ENCODE peak calls at places on chromosome X, in six cellular contexts. X is adipocyte; S is A549; T is mesenchymal stem cell; A is mucosa of descending colon; O is central memory CD4-positive, alpha-beta T cell. J is an unnamed sample.

GRCh38 chrX:69034451-69034850 is 130.8 kb downstream of the PJA1 start:
- DNase-seq in X (no peak), T (no peak), A (no peak), O (no peak), S (no peak), J (no peak)

GRCh38 chrX:50853399-50853798 is 39.4 kb upstream of the SHROOM4 start:
- DNase-seq in S (no peak), T (no peak), A (no peak), O (no peak), X (no peak), J (no peak)

GRCh38 chrX:70174754-70175153 is 2.5 kb upstream of the DGAT2L6 start:
- DNase-seq in A (no peak), X (no peak), O (no peak), T (no peak), S (no peak), J (no peak)

GRCh38 chrX:110454336-110454735 is 95.7 kb downstream of the RTL9 start:
- DNase-seq in A (no peak), O (no peak), T (no peak), S (no peak), X (no peak), J (no peak)

GRCh38 chrX:51860679-51861078 is 32.7 kb upstream of the MAGED1 start:
- DNase-seq in X (peak), A (no peak), T (peak), O (no peak), S (no peak), J (peak)

GRCh38 chrX:20059467-20060128 is 57.1 kb downstream of the MAP7D2 start:
- DNase-seq in T (no peak), A (no peak), S (no peak), O (no peak), X (no peak), J (no peak)

GRCh38 chrX:154350429-154351182 is 23.8 kb downstream of the FLNA start:
- DNase-seq in T (no peak), A (no peak), O (no peak), X (no peak), S (no peak), J (no peak)

GRCh38 chrX:40267334-40268118 is 169.8 kb upstream of the BCOR start:
- DNase-seq in A (no peak), O (no peak), X (peak), S (no peak), T (peak), J (peak)

GRCh38 chrX:100995469-100995868 is 26.0 kb downstream of the ARL13A start:
- DNase-seq in A (no peak), O (no peak), T (peak), S (no peak), X (peak), J (no peak)

GRCh38 chrX:12425496-12425895 is 287.2 kb downstream of the FRMPD4 start:
- DNase-seq in X (peak), S (no peak), T (no peak), O (no peak), A (no peak), J (no peak)

GRCh38 chrX:153999359-154000037 is 20.2 kb downstream of the IRAK1 start:
- DNase-seq in X (no peak), A (no peak), O (no peak), S (no peak), T (no peak), J (no peak)

GRCh38 chrX:154918060-154918483 is 31.9 kb downstream of the F8A1 start:
- DNase-seq in T (peak), S (peak), X (peak), A (no peak), O (peak), J (peak)

GRCh38 chrX:66677430-66677829 is 38.6 kb upstream of the EDA2R start:
- DNase-seq in X (peak), T (peak), A (no peak), O (no peak), S (no peak), J (no peak)

GRCh38 chrX:78839711-78840110 is 92.2 kb downstream of the LPAR4 start:
- DNase-seq in T (no peak), S (no peak), O (no peak), A (no peak), X (no peak), J (no peak)

GRCh38 chrX:101258260-101258581 is 32.9 kb downstream of the TAF7L start:
- DNase-seq in A (no peak), T (no peak), X (no peak), O (no peak), S (no peak), J (no peak)

GRCh38 chrX:44935640-44936039 is 62.7 kb downstream of the KDM6A start:
- DNase-seq in X (no peak), A (no peak), T (no peak), S (no peak), O (no peak), J (no peak)

GRCh38 chrX:27680726-27681125 is 90.6 kb downstream of the DCAF8L2 start:
- DNase-seq in O (no peak), T (peak), X (no peak), A (no peak), S (no peak), J (no peak)

GRCh38 chrX:2928583-2929434 is at the start of gene ARSD:
- DNase-seq in A (peak), S (peak), T (peak), X (peak), O (peak), J (peak)

J was measured in hippocampal formation.